ENCODE peak calls at places on chromosomes 7 and 10, in eight cellular contexts. F is Peyer's patch; Q is IMR-90; C is right lobe of liver; E is effector memory CD4-positive, alpha-beta T cell; D is psoas muscle; H is H9; J is naive thymus-derived CD4-positive, alpha-beta T cell. U is an unnamed sample.

GRCh38 chr10:131354380-131354779 is 42.9 kb upstream of the TCERG1L start:
- DNase-seq in F (no peak), Q (no peak), C (no peak), E (no peak), D (no peak), H (no peak), J (no peak), U (no peak)

GRCh38 chr7:781228-781864 is 50.9 kb upstream of the SUN1 start:
- DNase-seq in F (no peak), Q (no peak), C (no peak), E (no peak), D (peak; percentile 35), H (no peak), J (no peak), U (no peak)

GRCh38 chr7:42854521-42855118 is 57.2 kb downstream of the C7orf25 start:
- DNase-seq in F (no peak), Q (no peak), C (no peak), E (no peak), D (no peak), H (no peak), J (no peak), U (no peak)

GRCh38 chr10:102230861-102231356 is 4.8 kb downstream of the ELOVL3 start:
- DNase-seq in F (peak; percentile 65), Q (no peak), C (peak; percentile 71), E (peak; percentile 7), D (peak; percentile 58), H (peak; percentile 69), J (peak; percentile 36), U (no peak)

GRCh38 chr7:27161721-27162547 is 3.4 kb downstream of the HOXA9 start:
- DNase-seq in F (peak; percentile 56), Q (no peak), C (no peak), E (no peak), D (peak; percentile 59), H (peak; percentile 35), J (no peak), U (no peak)

GRCh38 chr7:823639-824038 is 8.6 kb upstream of the SUN1 start:
- DNase-seq in F (no peak), Q (no peak), C (no peak), E (no peak), D (peak; percentile 53), H (no peak), J (no peak), U (no peak)

GRCh38 chr10:64101611-64102263 is 580.5 kb downstream of the REEP3 start:
- DNase-seq in F (no peak), Q (no peak), C (no peak), E (no peak), D (no peak), H (no peak), J (no peak), U (no peak)

GRCh38 chr7:3859436-3859835 is 558.4 kb downstream of the SDK1 start:
- DNase-seq in F (no peak), Q (no peak), C (no peak), E (no peak), D (no peak), H (no peak), J (no peak), U (no peak)

GRCh38 chr10:5376450-5376849 is 11.7 kb downstream of the UCN3 start:
- DNase-seq in F (no peak), Q (no peak), C (no peak), E (no peak), D (no peak), H (no peak), J (no peak), U (no peak)

GRCh38 chr10:110326351-110327032 is 21.8 kb upstream of the SMNDC1 start:
- DNase-seq in F (no peak), Q (peak; percentile 97), C (no peak), E (no peak), D (no peak), H (no peak), J (no peak), U (no peak)

GRCh38 chr10:103333934-103334520 is 16.9 kb downstream of the PCGF6 start:
- DNase-seq in F (no peak), Q (peak; percentile 33), C (no peak), E (no peak), D (no peak), H (no peak), J (no peak), U (peak; percentile 50)

GRCh38 chr7:105816954-105817615 is 59.3 kb downstream of the ATXN7L1 start:
- DNase-seq in F (no peak), Q (peak; percentile 10), C (no peak), E (no peak), D (no peak), H (no peak), J (no peak), U (no peak)

GRCh38 chr7:116776610-116777289 is 85.6 kb upstream of the CAPZA2 start:
- DNase-seq in F (peak; percentile 60), Q (peak; percentile 85), C (no peak), E (no peak), D (no peak), H (no peak), J (no peak), U (no peak)

GRCh38 chr10:62811159-62811875 is 4.8 kb downstream of the EGR2 start:
- DNase-seq in F (no peak), Q (no peak), C (no peak), E (no peak), D (no peak), H (no peak), J (no peak), U (no peak)

GRCh38 chr10:90751107-90751997 is 106.5 kb downstream of the HTR7 start:
- DNase-seq in F (peak; percentile 62), Q (peak; percentile 42), C (no peak), E (no peak), D (no peak), H (peak; percentile 71), J (peak; percentile 18), U (peak; percentile 44)

GRCh38 chr7:64181586-64181985 is 25.4 kb upstream of the ZNF735 start:
- DNase-seq in F (no peak), Q (no peak), C (no peak), E (no peak), D (no peak), H (no peak), J (no peak), U (no peak)
- H3K27ac ChIP-seq in F (no peak overlapping the region), Q (no peak overlapping the region), C (no peak overlapping the region), E (no peak overlapping the region), D (no peak overlapping the region), H (no peak overlapping the region), J (no peak overlapping the region), U (no peak overlapping the region)

GRCh38 chr7:93890464-93891068 is at the start of gene TFPI2:
- DNase-seq in F (no peak), Q (peak; percentile 83), C (peak; percentile 54), E (no peak), D (no peak), H (peak; percentile 70), J (no peak), U (no peak)
- H3K27ac ChIP-seq in F (no peak within 1 kb of the TSS), Q (peak within 1 kb of the TSS; percentile 71), C (no peak within 1 kb of the TSS), E (no peak within 1 kb of the TSS), D (no peak within 1 kb of the TSS), H (no peak within 1 kb of the TSS), J (no peak within 1 kb of the TSS), U (no peak within 1 kb of the TSS)

DNA sequence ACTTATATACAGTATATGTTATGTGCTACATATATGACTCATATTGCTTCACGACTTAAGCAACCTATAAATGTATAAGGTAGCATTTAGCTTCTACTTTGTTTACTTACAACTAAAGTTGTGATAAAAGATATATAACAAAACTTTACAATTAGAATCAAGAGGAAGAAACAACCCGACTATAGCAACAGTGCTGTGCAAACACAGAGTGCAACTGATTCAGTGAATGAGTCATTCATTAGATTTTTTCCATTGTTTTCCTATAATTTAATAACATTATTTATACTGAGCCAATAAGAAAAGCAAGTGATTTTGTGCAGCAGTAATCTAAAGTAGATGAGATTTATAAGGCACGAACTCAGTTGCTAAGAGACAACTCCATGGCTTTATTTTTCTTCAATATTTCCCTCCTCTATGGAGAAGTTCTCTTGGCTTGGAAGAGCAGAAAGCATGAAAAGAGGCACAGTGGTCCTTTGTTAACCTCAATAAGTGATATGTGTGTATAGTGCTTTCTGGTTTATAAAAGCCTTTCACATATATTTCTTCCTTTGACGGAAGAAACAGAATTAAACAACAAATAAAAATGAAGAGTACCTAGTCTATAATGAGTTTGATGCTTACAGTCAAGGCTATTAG is 19.8 kb downstream of the CEP41 start:
- DNase-seq in F (no peak), Q (peak; percentile 28), C (no peak), E (no peak), D (no peak), H (no peak), J (no peak), U (no peak)
- H3K27ac ChIP-seq in F (no peak overlapping the region), Q (no peak overlapping the region), C (no peak overlapping the region), E (no peak overlapping the region), D (no peak overlapping the region), H (no peak overlapping the region), J (peak overlapping the region; percentile 23), U (no peak overlapping the region)

DNA sequence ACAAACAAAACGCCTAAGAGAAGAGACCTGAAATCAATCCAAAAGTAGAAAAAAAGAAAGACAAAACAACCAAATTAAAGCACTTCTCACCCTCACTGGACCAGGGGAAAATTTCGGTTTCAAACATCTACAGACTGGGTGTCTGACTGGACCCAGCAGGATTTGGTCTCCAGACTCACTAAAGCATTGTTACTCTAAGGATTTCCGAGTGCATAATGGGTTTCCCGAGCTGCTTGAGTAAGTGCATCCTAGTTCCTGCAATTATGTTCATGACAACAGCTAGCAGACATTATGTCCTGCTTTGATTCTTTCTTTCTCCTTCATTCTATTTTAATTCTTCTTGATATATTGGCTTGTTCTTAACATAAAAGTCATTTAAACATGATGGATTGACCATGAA is 51.8 kb upstream of the FAM3C start:
- DNase-seq in F (no peak), Q (no peak), C (no peak), E (no peak), D (no peak), H (no peak), J (no peak), U (no peak)
- H3K27ac ChIP-seq in F (peak overlapping the region; percentile 35), Q (no peak overlapping the region), C (no peak overlapping the region), E (no peak overlapping the region), D (peak overlapping the region; percentile 3), H (no peak overlapping the region), J (no peak overlapping the region), U (no peak overlapping the region)